ENCODE peak calls at places on chromosomes 6 and 20, in ten cellular contexts. One of them, this sample, is unnamed.

GRCh38 chr6:140572129-140572528 is 1197.7 kb upstream of the CITED2 start:
- DNase-seq in IMR-90: peak; percentile 96
- DNase-seq in central memory CD8-positive, alpha-beta T cell: no peak
- DNase-seq in activated CD4-positive, CD25-positive, alpha-beta regulatory T cell treated with anti-CD3 and anti-CD28 coated beads, Interleukin-2, amount 50 U/mL, for 72 hours: no peak
- DNase-seq in EL: peak; percentile 92
- DNase-seq in mammary epithelial cell: peak; percentile 86
- DNase-seq in stimulated activated CD8-positive, alpha-beta memory T cell treated with anti-CD3 and anti-CD28 coated beads, Interleukin-12 subunit alpha, Interleukin-12 subunit beta, amount 100 ng/mL, for 4 hours: no peak
- DNase-seq in uterus: no peak
- DNase-seq in activated naive CD4-positive, alpha-beta T cell: no peak
- DNase-seq in astrocyte of the spinal cord: peak; percentile 92
- DNase-seq in this sample: no peak

GRCh38 chr6:167093922-167094432 is 28.9 kb upstream of the CCR6 start:
- DNase-seq in activated CD4-positive, CD25-positive, alpha-beta regulatory T cell treated with anti-CD3 and anti-CD28 coated beads, Interleukin-2, amount 50 U/mL, for 72 hours: peak; percentile 65
- DNase-seq in mammary epithelial cell: no peak
- DNase-seq in activated naive CD4-positive, alpha-beta T cell: no peak
- DNase-seq in EL: no peak
- DNase-seq in central memory CD8-positive, alpha-beta T cell: peak; percentile 72
- DNase-seq in astrocyte of the spinal cord: no peak
- DNase-seq in stimulated activated CD8-positive, alpha-beta memory T cell treated with anti-CD3 and anti-CD28 coated beads, Interleukin-12 subunit alpha, Interleukin-12 subunit beta, amount 100 ng/mL, for 4 hours: peak; percentile 72
- DNase-seq in IMR-90: no peak
- DNase-seq in uterus: no peak
- DNase-seq in this sample: peak; percentile 44

GRCh38 chr20:58603656-58604184 is 47.4 kb upstream of the STX16 start:
- DNase-seq in activated CD4-positive, CD25-positive, alpha-beta regulatory T cell treated with anti-CD3 and anti-CD28 coated beads, Interleukin-2, amount 50 U/mL, for 72 hours: no peak
- DNase-seq in activated naive CD4-positive, alpha-beta T cell: no peak
- DNase-seq in central memory CD8-positive, alpha-beta T cell: no peak
- DNase-seq in astrocyte of the spinal cord: no peak
- DNase-seq in uterus: no peak
- DNase-seq in IMR-90: peak; percentile 61
- DNase-seq in EL: peak; percentile 35
- DNase-seq in stimulated activated CD8-positive, alpha-beta memory T cell treated with anti-CD3 and anti-CD28 coated beads, Interleukin-12 subunit alpha, Interleukin-12 subunit beta, amount 100 ng/mL, for 4 hours: no peak
- DNase-seq in mammary epithelial cell: no peak
- DNase-seq in this sample: no peak

GRCh38 chr6:156993713-156994112 is 216.5 kb downstream of the ARID1B start:
- DNase-seq in IMR-90: no peak
- DNase-seq in stimulated activated CD8-positive, alpha-beta memory T cell treated with anti-CD3 and anti-CD28 coated beads, Interleukin-12 subunit alpha, Interleukin-12 subunit beta, amount 100 ng/mL, for 4 hours: no peak
- DNase-seq in activated naive CD4-positive, alpha-beta T cell: no peak
- DNase-seq in astrocyte of the spinal cord: no peak
- DNase-seq in uterus: no peak
- DNase-seq in mammary epithelial cell: no peak
- DNase-seq in activated CD4-positive, CD25-positive, alpha-beta regulatory T cell treated with anti-CD3 and anti-CD28 coated beads, Interleukin-2, amount 50 U/mL, for 72 hours: no peak
- DNase-seq in EL: no peak
- DNase-seq in central memory CD8-positive, alpha-beta T cell: no peak
- DNase-seq in this sample: no peak

GRCh38 chr6:42017021-42017643 is 33.2 kb upstream of the TAF8 start:
- DNase-seq in mammary epithelial cell: peak; percentile 74
- DNase-seq in central memory CD8-positive, alpha-beta T cell: no peak
- DNase-seq in activated naive CD4-positive, alpha-beta T cell: no peak
- DNase-seq in stimulated activated CD8-positive, alpha-beta memory T cell treated with anti-CD3 and anti-CD28 coated beads, Interleukin-12 subunit alpha, Interleukin-12 subunit beta, amount 100 ng/mL, for 4 hours: no peak
- DNase-seq in astrocyte of the spinal cord: peak; percentile 82
- DNase-seq in IMR-90: peak; percentile 90
- DNase-seq in activated CD4-positive, CD25-positive, alpha-beta regulatory T cell treated with anti-CD3 and anti-CD28 coated beads, Interleukin-2, amount 50 U/mL, for 72 hours: no peak
- DNase-seq in uterus: no peak
- DNase-seq in EL: peak; percentile 82
- DNase-seq in this sample: no peak

GRCh38 chr6:13013681-13014550 is 297.3 kb downstream of the PHACTR1 start:
- DNase-seq in activated naive CD4-positive, alpha-beta T cell: no peak
- DNase-seq in EL: peak; percentile 23
- DNase-seq in central memory CD8-positive, alpha-beta T cell: no peak
- DNase-seq in astrocyte of the spinal cord: peak; percentile 5
- DNase-seq in uterus: no peak
- DNase-seq in activated CD4-positive, CD25-positive, alpha-beta regulatory T cell treated with anti-CD3 and anti-CD28 coated beads, Interleukin-2, amount 50 U/mL, for 72 hours: no peak
- DNase-seq in IMR-90: no peak
- DNase-seq in stimulated activated CD8-positive, alpha-beta memory T cell treated with anti-CD3 and anti-CD28 coated beads, Interleukin-12 subunit alpha, Interleukin-12 subunit beta, amount 100 ng/mL, for 4 hours: no peak
- DNase-seq in mammary epithelial cell: no peak
- DNase-seq in this sample: no peak

GRCh38 chr6:168703970-168704369 is 263.0 kb downstream of the SMOC2 start:
- DNase-seq in activated CD4-positive, CD25-positive, alpha-beta regulatory T cell treated with anti-CD3 and anti-CD28 coated beads, Interleukin-2, amount 50 U/mL, for 72 hours: no peak
- DNase-seq in stimulated activated CD8-positive, alpha-beta memory T cell treated with anti-CD3 and anti-CD28 coated beads, Interleukin-12 subunit alpha, Interleukin-12 subunit beta, amount 100 ng/mL, for 4 hours: no peak
- DNase-seq in activated naive CD4-positive, alpha-beta T cell: no peak
- DNase-seq in uterus: peak; percentile 34
- DNase-seq in astrocyte of the spinal cord: no peak
- DNase-seq in central memory CD8-positive, alpha-beta T cell: no peak
- DNase-seq in EL: no peak
- DNase-seq in mammary epithelial cell: no peak
- DNase-seq in IMR-90: no peak
- DNase-seq in this sample: no peak

GRCh38 chr20:44832724-44833123 is 22.4 kb upstream of the RIMS4 start:
- DNase-seq in central memory CD8-positive, alpha-beta T cell: no peak
- DNase-seq in activated CD4-positive, CD25-positive, alpha-beta regulatory T cell treated with anti-CD3 and anti-CD28 coated beads, Interleukin-2, amount 50 U/mL, for 72 hours: no peak
- DNase-seq in mammary epithelial cell: peak; percentile 16
- DNase-seq in IMR-90: no peak
- DNase-seq in stimulated activated CD8-positive, alpha-beta memory T cell treated with anti-CD3 and anti-CD28 coated beads, Interleukin-12 subunit alpha, Interleukin-12 subunit beta, amount 100 ng/mL, for 4 hours: no peak
- DNase-seq in astrocyte of the spinal cord: no peak
- DNase-seq in EL: peak; percentile 12
- DNase-seq in activated naive CD4-positive, alpha-beta T cell: no peak
- DNase-seq in uterus: no peak
- DNase-seq in this sample: no peak

GRCh38 chr6:26556263-26557070 is 18.3 kb downstream of the HMGN4 start:
- DNase-seq in mammary epithelial cell: peak; percentile 90
- DNase-seq in activated naive CD4-positive, alpha-beta T cell: no peak
- DNase-seq in central memory CD8-positive, alpha-beta T cell: peak; percentile 32
- DNase-seq in astrocyte of the spinal cord: peak; percentile 86
- DNase-seq in uterus: peak; percentile 71
- DNase-seq in activated CD4-positive, CD25-positive, alpha-beta regulatory T cell treated with anti-CD3 and anti-CD28 coated beads, Interleukin-2, amount 50 U/mL, for 72 hours: peak; percentile 55
- DNase-seq in EL: peak; percentile 96
- DNase-seq in stimulated activated CD8-positive, alpha-beta memory T cell treated with anti-CD3 and anti-CD28 coated beads, Interleukin-12 subunit alpha, Interleukin-12 subunit beta, amount 100 ng/mL, for 4 hours: no peak
- DNase-seq in IMR-90: peak; percentile 97
- DNase-seq in this sample: no peak

GRCh38 chr20:41149679-41150131 is 12.4 kb downstream of the PLCG1 start:
- DNase-seq in central memory CD8-positive, alpha-beta T cell: no peak
- DNase-seq in uterus: no peak
- DNase-seq in activated CD4-positive, CD25-positive, alpha-beta regulatory T cell treated with anti-CD3 and anti-CD28 coated beads, Interleukin-2, amount 50 U/mL, for 72 hours: no peak
- DNase-seq in stimulated activated CD8-positive, alpha-beta memory T cell treated with anti-CD3 and anti-CD28 coated beads, Interleukin-12 subunit alpha, Interleukin-12 subunit beta, amount 100 ng/mL, for 4 hours: no peak
- DNase-seq in mammary epithelial cell: peak; percentile 77
- DNase-seq in IMR-90: peak; percentile 71
- DNase-seq in astrocyte of the spinal cord: peak; percentile 28
- DNase-seq in activated naive CD4-positive, alpha-beta T cell: no peak
- DNase-seq in EL: peak; percentile 83
- DNase-seq in this sample: no peak

GRCh38 chr6:52149949-52150348 is 36.2 kb upstream of the IL17A start:
- DNase-seq in stimulated activated CD8-positive, alpha-beta memory T cell treated with anti-CD3 and anti-CD28 coated beads, Interleukin-12 subunit alpha, Interleukin-12 subunit beta, amount 100 ng/mL, for 4 hours: no peak
- DNase-seq in central memory CD8-positive, alpha-beta T cell: no peak
- DNase-seq in uterus: no peak
- DNase-seq in EL: no peak
- DNase-seq in activated naive CD4-positive, alpha-beta T cell: no peak
- DNase-seq in activated CD4-positive, CD25-positive, alpha-beta regulatory T cell treated with anti-CD3 and anti-CD28 coated beads, Interleukin-2, amount 50 U/mL, for 72 hours: no peak
- DNase-seq in astrocyte of the spinal cord: no peak
- DNase-seq in mammary epithelial cell: no peak
- DNase-seq in IMR-90: no peak
- DNase-seq in this sample: no peak

GRCh38 chr6:167550936-167551633 is 226.2 kb downstream of the TTLL2 start:
- DNase-seq in central memory CD8-positive, alpha-beta T cell: no peak
- DNase-seq in uterus: peak; percentile 93
- DNase-seq in activated CD4-positive, CD25-positive, alpha-beta regulatory T cell treated with anti-CD3 and anti-CD28 coated beads, Interleukin-2, amount 50 U/mL, for 72 hours: no peak
- DNase-seq in stimulated activated CD8-positive, alpha-beta memory T cell treated with anti-CD3 and anti-CD28 coated beads, Interleukin-12 subunit alpha, Interleukin-12 subunit beta, amount 100 ng/mL, for 4 hours: no peak
- DNase-seq in mammary epithelial cell: no peak
- DNase-seq in IMR-90: no peak
- DNase-seq in EL: no peak
- DNase-seq in astrocyte of the spinal cord: peak; percentile 80
- DNase-seq in activated naive CD4-positive, alpha-beta T cell: no peak
- DNase-seq in this sample: no peak

GRCh38 chr20:41011551-41012067 is 17.0 kb upstream of the TOP1 start:
- DNase-seq in astrocyte of the spinal cord: no peak
- DNase-seq in central memory CD8-positive, alpha-beta T cell: no peak
- DNase-seq in uterus: no peak
- DNase-seq in EL: no peak
- DNase-seq in stimulated activated CD8-positive, alpha-beta memory T cell treated with anti-CD3 and anti-CD28 coated beads, Interleukin-12 subunit alpha, Interleukin-12 subunit beta, amount 100 ng/mL, for 4 hours: no peak
- DNase-seq in activated CD4-positive, CD25-positive, alpha-beta regulatory T cell treated with anti-CD3 and anti-CD28 coated beads, Interleukin-2, amount 50 U/mL, for 72 hours: no peak
- DNase-seq in activated naive CD4-positive, alpha-beta T cell: no peak
- DNase-seq in IMR-90: no peak
- DNase-seq in mammary epithelial cell: no peak
- DNase-seq in this sample: no peak

GRCh38 chr6:19842030-19842429 is 4.9 kb downstream of the ID4 start:
- DNase-seq in activated CD4-positive, CD25-positive, alpha-beta regulatory T cell treated with anti-CD3 and anti-CD28 coated beads, Interleukin-2, amount 50 U/mL, for 72 hours: no peak
- DNase-seq in stimulated activated CD8-positive, alpha-beta memory T cell treated with anti-CD3 and anti-CD28 coated beads, Interleukin-12 subunit alpha, Interleukin-12 subunit beta, amount 100 ng/mL, for 4 hours: no peak
- DNase-seq in activated naive CD4-positive, alpha-beta T cell: no peak
- DNase-seq in IMR-90: no peak
- DNase-seq in mammary epithelial cell: no peak
- DNase-seq in EL: no peak
- DNase-seq in astrocyte of the spinal cord: no peak
- DNase-seq in uterus: no peak
- DNase-seq in central memory CD8-positive, alpha-beta T cell: no peak
- DNase-seq in this sample: no peak

GRCh38 chr6:68638225-68638900 is 3.3 kb downstream of the ADGRB3 start:
- DNase-seq in stimulated activated CD8-positive, alpha-beta memory T cell treated with anti-CD3 and anti-CD28 coated beads, Interleukin-12 subunit alpha, Interleukin-12 subunit beta, amount 100 ng/mL, for 4 hours: no peak
- DNase-seq in activated CD4-positive, CD25-positive, alpha-beta regulatory T cell treated with anti-CD3 and anti-CD28 coated beads, Interleukin-2, amount 50 U/mL, for 72 hours: no peak
- DNase-seq in uterus: peak; percentile 34
- DNase-seq in central memory CD8-positive, alpha-beta T cell: no peak
- DNase-seq in activated naive CD4-positive, alpha-beta T cell: no peak
- DNase-seq in EL: peak; percentile 11
- DNase-seq in IMR-90: peak; percentile 47
- DNase-seq in mammary epithelial cell: no peak
- DNase-seq in astrocyte of the spinal cord: peak; percentile 54
- DNase-seq in this sample: no peak

GRCh38 chr6:31143148-31143547 is 4.3 kb upstream of the PSORS1C2 start:
- DNase-seq in activated CD4-positive, CD25-positive, alpha-beta regulatory T cell treated with anti-CD3 and anti-CD28 coated beads, Interleukin-2, amount 50 U/mL, for 72 hours: no peak
- DNase-seq in stimulated activated CD8-positive, alpha-beta memory T cell treated with anti-CD3 and anti-CD28 coated beads, Interleukin-12 subunit alpha, Interleukin-12 subunit beta, amount 100 ng/mL, for 4 hours: no peak
- DNase-seq in astrocyte of the spinal cord: peak; percentile 71
- DNase-seq in EL: peak; percentile 91
- DNase-seq in mammary epithelial cell: peak; percentile 37
- DNase-seq in uterus: peak; percentile 65
- DNase-seq in IMR-90: peak; percentile 78
- DNase-seq in central memory CD8-positive, alpha-beta T cell: no peak
- DNase-seq in activated naive CD4-positive, alpha-beta T cell: no peak
- DNase-seq in this sample: no peak

GRCh38 chr6:132399376-132400074 is 1.8 kb downstream of the MOXD1 start:
- DNase-seq in IMR-90: peak; percentile 85
- DNase-seq in mammary epithelial cell: peak; percentile 49
- DNase-seq in activated naive CD4-positive, alpha-beta T cell: no peak
- DNase-seq in astrocyte of the spinal cord: peak; percentile 83
- DNase-seq in central memory CD8-positive, alpha-beta T cell: no peak
- DNase-seq in stimulated activated CD8-positive, alpha-beta memory T cell treated with anti-CD3 and anti-CD28 coated beads, Interleukin-12 subunit alpha, Interleukin-12 subunit beta, amount 100 ng/mL, for 4 hours: no peak
- DNase-seq in EL: peak; percentile 76
- DNase-seq in uterus: no peak
- DNase-seq in activated CD4-positive, CD25-positive, alpha-beta regulatory T cell treated with anti-CD3 and anti-CD28 coated beads, Interleukin-2, amount 50 U/mL, for 72 hours: no peak
- DNase-seq in this sample: no peak

GRCh38 chr6:161186173-161186769 is 87.6 kb downstream of the AGPAT4 start:
- DNase-seq in activated naive CD4-positive, alpha-beta T cell: no peak
- DNase-seq in activated CD4-positive, CD25-positive, alpha-beta regulatory T cell treated with anti-CD3 and anti-CD28 coated beads, Interleukin-2, amount 50 U/mL, for 72 hours: no peak
- DNase-seq in astrocyte of the spinal cord: peak; percentile 78
- DNase-seq in EL: peak; percentile 85
- DNase-seq in mammary epithelial cell: peak; percentile 78
- DNase-seq in stimulated activated CD8-positive, alpha-beta memory T cell treated with anti-CD3 and anti-CD28 coated beads, Interleukin-12 subunit alpha, Interleukin-12 subunit beta, amount 100 ng/mL, for 4 hours: no peak
- DNase-seq in central memory CD8-positive, alpha-beta T cell: no peak
- DNase-seq in IMR-90: peak; percentile 90
- DNase-seq in uterus: no peak
- DNase-seq in this sample: no peak

GRCh38 chr6:2562721-2563120 is 188.0 kb downstream of the MYLK4 start:
- DNase-seq in uterus: no peak
- DNase-seq in astrocyte of the spinal cord: no peak
- DNase-seq in central memory CD8-positive, alpha-beta T cell: no peak
- DNase-seq in stimulated activated CD8-positive, alpha-beta memory T cell treated with anti-CD3 and anti-CD28 coated beads, Interleukin-12 subunit alpha, Interleukin-12 subunit beta, amount 100 ng/mL, for 4 hours: no peak
- DNase-seq in mammary epithelial cell: no peak
- DNase-seq in EL: no peak
- DNase-seq in IMR-90: no peak
- DNase-seq in activated naive CD4-positive, alpha-beta T cell: no peak
- DNase-seq in activated CD4-positive, CD25-positive, alpha-beta regulatory T cell treated with anti-CD3 and anti-CD28 coated beads, Interleukin-2, amount 50 U/mL, for 72 hours: no peak
- DNase-seq in this sample: no peak